ENCODE peak calls at places on chromosomes 7 and 10, in eight cellular contexts. H, W, V, A, C, K, O and T are unnamed samples.

GRCh38 chr10:89516149-89516832 is 19.1 kb downstream of the SLC16A12 start:
- DNase-seq in H (no peak), W (peak; percentile 99), V (no peak), A (peak; percentile 32), C (no peak), K (no peak), O (peak; percentile 83), T (no peak)

GRCh38 chr10:78865518-78865835 is 203.3 kb upstream of the ZMIZ1 start:
- DNase-seq in H (no peak), W (no peak), V (no peak), A (peak; percentile 17), C (no peak), K (no peak), O (no peak), T (no peak)

GRCh38 chr10:71747808-71748523 is 25.4 kb downstream of the VSIR start:
- DNase-seq in H (no peak), W (no peak), V (no peak), A (peak; percentile 62), C (peak; percentile 77), K (no peak), O (no peak), T (peak; percentile 68)

GRCh38 chr7:146902728-146903127 is 786.1 kb downstream of the CNTNAP2 start:
- DNase-seq in H (no peak), W (no peak), V (no peak), A (no peak), C (no peak), K (no peak), O (no peak), T (no peak)

GRCh38 chr10:44567471-44567870 is 182.6 kb upstream of the CXCL12 start:
- DNase-seq in H (no peak), W (no peak), V (no peak), A (no peak), C (no peak), K (no peak), O (no peak), T (no peak)

GRCh38 chr10:78427497-78428031 is 393.9 kb downstream of the RPS24 start:
- DNase-seq in H (no peak), W (no peak), V (no peak), A (no peak), C (no peak), K (no peak), O (no peak), T (no peak)

GRCh38 chr7:2403718-2404648 is 572 bp downstream of the CHST12 start:
- DNase-seq in H (no peak), W (peak; percentile 9), V (no peak), A (peak; percentile 42), C (peak; percentile 37), K (peak; percentile 30), O (peak; percentile 26), T (no peak)

GRCh38 chr7:69596056-69596455 is 2.2 kb upstream of the AUTS2 start:
- DNase-seq in H (no peak), W (no peak), V (no peak), A (no peak), C (no peak), K (no peak), O (no peak), T (no peak)

GRCh38 chr7:64884085-64884912 is 18.8 kb upstream of the ZNF273 start:
- DNase-seq in H (peak; percentile 65), W (no peak), V (no peak), A (peak; percentile 12), C (no peak), K (no peak), O (no peak), T (no peak)

GRCh38 chr10:966466-967235 is 21.6 kb upstream of the GTPBP4 start:
- DNase-seq in H (peak; percentile 55), W (no peak), V (no peak), A (no peak), C (no peak), K (no peak), O (no peak), T (no peak)
- TF ChIP-seq CTCF in H (no peak), W (no peak), V (no peak), A (no peak), C (no peak), K (no peak), O (no peak), T (no peak)

DNA sequence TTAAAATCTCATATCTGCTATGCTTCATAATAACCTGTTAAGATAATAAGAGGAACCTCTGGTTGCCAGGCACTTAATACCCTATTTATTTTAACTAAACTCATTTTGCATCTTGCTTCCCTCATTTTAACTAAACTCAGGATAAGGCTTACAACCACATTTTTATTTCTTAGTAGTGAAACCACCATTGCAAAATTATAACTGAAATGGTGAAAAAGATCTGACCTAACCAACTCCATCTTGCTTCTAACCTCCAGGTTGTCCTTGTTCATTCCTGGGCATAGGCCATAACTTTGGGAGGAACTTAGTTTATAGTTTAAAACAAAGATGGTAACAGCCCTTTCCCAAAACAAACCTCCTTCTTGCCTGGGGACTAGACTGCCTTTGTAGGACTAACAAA is 6.0 kb downstream of the FAM3C start:
- DNase-seq in H (no peak), W (no peak), V (no peak), A (no peak), C (no peak), K (no peak), O (no peak), T (no peak)
- H3K4me3 ChIP-seq in H (no peak overlapping the region), W (no peak overlapping the region), V (no peak overlapping the region), A (no peak overlapping the region), C (no peak overlapping the region), K (no peak overlapping the region), O (no peak overlapping the region), T (no peak overlapping the region)

DNA sequence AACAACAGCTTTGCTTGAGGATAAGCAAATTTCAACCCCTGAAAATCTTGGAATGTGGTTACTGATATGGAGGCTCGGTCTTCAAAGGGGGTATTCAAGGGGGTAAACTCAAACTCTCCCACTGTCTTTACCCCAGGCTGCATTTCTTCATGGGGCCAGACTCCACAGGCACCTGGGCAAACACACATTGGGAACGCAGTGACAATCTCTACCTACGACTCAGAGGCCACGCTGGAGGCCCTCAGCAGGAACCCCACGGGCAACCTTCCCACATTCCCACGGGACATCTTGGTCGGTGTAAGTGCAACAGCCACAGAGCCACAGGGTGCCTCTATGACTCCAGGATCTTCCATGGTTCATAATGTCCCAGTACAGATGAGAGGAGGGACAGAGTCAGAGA is 2.2 kb upstream of the INSIG1 start:
- DNase-seq in H (no peak), W (no peak), V (no peak), A (no peak), C (no peak), K (no peak), O (no peak), T (no peak)
- H3K36me3 ChIP-seq in H (no peaks in the 10 kb centered on the region), W (no peaks in the 10 kb centered on the region), V (no peaks in the 10 kb centered on the region), A (no peaks in the 10 kb centered on the region), C (peaks cover 23% of the 10 kb centered on the region), K (no peaks in the 10 kb centered on the region), O (peaks cover 2% of the 10 kb centered on the region), T (peaks cover 4% of the 10 kb centered on the region)

GRCh38 chr7:156560075-156560474 is 80.5 kb upstream of the RNF32 start:
- DNase-seq in H (no peak), W (no peak), V (peak; percentile 29), A (peak; percentile 27), C (no peak), K (no peak), O (no peak), T (no peak)
- TF ChIP-seq CTCF in H (no peak), W (no peak), V (peak; percentile 52), A (peak; percentile 30), C (peak; percentile 36), K (no peak), O (no peak), T (peak; percentile 22)

GRCh38 chr7:99930376-99930775 is 956 bp upstream of the GJC3 start:
- DNase-seq in H (no peak), W (no peak), V (no peak), A (no peak), C (no peak), K (no peak), O (no peak), T (no peak)
- H3K4me3 ChIP-seq in H (no peak overlapping the region), W (no peak overlapping the region), V (no peak overlapping the region), A (no peak overlapping the region), C (no peak overlapping the region), K (no peak overlapping the region), O (no peak overlapping the region), T (no peak overlapping the region)

GRCh38 chr7:895451-896052 is 19.2 kb downstream of the GET4 start:
- DNase-seq in H (no peak), W (no peak), V (no peak), A (no peak), C (no peak), K (no peak), O (no peak), T (no peak)

GRCh38 chr7:892648-893593 is 16.6 kb downstream of the GET4 start:
- DNase-seq in H (no peak), W (no peak), V (no peak), A (no peak), C (no peak), K (no peak), O (no peak), T (no peak)

GRCh38 chr7:894164-894867 is 18.0 kb downstream of the GET4 start:
- DNase-seq in H (no peak), W (no peak), V (no peak), A (no peak), C (no peak), K (no peak), O (no peak), T (no peak)

GRCh38 chr7:894927-895450 is 18.6 kb downstream of the GET4 start:
- DNase-seq in H (no peak), W (no peak), V (no peak), A (no peak), C (no peak), K (no peak), O (no peak), T (no peak)

GRCh38 chr7:893686-894085 is 17.3 kb downstream of the GET4 start:
- DNase-seq in H (no peak), W (no peak), V (no peak), A (no peak), C (no peak), K (no peak), O (no peak), T (no peak)
- H3K36me3 ChIP-seq in H (peaks cover 82% of the 10 kb centered on the region), W (peaks cover 43% of the 10 kb centered on the region), V (peaks cover 34% of the 10 kb centered on the region), A (peaks cover 8% of the 10 kb centered on the region), C (peaks cover 86% of the 10 kb centered on the region), K (peaks cover 57% of the 10 kb centered on the region), O (no peaks in the 10 kb centered on the region), T (peaks cover 47% of the 10 kb centered on the region)

DNA sequence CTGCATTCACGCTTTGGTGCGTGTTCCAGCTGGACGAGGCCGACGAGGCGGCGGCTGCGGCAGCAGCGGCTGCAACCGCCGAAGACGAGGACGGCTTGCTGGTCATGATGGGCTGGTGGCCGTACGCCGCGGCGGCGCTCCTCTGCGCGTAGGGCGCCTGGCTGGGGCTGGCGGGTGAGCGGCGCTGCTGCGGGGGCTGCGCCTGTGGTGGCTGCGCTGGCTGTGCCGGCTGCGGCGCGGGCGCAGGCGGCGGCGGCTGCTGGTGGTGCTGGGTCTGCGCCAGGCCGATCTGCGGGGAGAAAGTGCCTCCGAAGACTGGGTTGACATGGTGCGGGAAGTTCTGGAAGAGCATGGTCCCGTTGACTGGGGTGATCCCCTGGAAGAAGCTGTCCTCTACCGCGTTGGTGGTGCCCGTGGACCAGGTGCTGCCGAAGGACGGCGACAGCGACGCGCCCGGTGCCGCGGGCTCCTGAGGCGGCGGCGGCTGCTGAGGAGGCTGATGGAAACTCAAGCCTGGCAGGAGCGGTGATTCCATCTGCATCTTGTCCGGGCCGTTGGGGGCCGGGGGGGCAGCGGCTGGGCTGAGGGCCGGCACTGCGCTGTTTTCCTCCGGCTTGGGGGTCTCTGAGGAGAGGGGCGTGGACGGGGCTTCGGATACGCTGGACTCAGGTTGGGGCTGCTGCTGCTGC is 51.1 kb downstream of the CPEB3 start:
- DNase-seq in H (peak; percentile 82), W (peak; percentile 13), V (no peak), A (peak; percentile 44), C (peak; percentile 42), K (peak; percentile 32), O (peak; percentile 23), T (peak; percentile 64)
- TF ChIP-seq CTCF in H (no peak), W (no peak), V (no peak), A (no peak), C (no peak), K (no peak), O (no peak), T (peak; percentile 3)